ENCODE peak calls at places on chromosomes 2 and 18, in eight cellular contexts. F is Peyer's patch, T is upper lobe of left lung, D is SJSA1, M is left ventricle myocardium inferior, U is MM.1S, I is K562, N is colonic mucosa. V is an unnamed sample. For H3K4me1, the result is how much of the 10 kb centered on the place peaks cover.

GRCh38 chr2:86223098-86223681 is 23.9 kb downstream of the MRPL35 start:
- DNase-seq in F (no peak), T (no peak), D (no peak), M (peak), U (no peak), I (no peak), N (peak), V (peak)

GRCh38 chr2:62456721-62457539 is 49.1 kb downstream of the TMEM17 start:
- DNase-seq in F (peak), T (peak), D (peak), M (peak), U (peak), I (peak), N (peak), V (peak)

GRCh38 chr2:18506883-18507519 is 53.5 kb downstream of the RDH14 start:
- DNase-seq in F (no peak), T (no peak), D (no peak), M (no peak), U (no peak), I (no peak), N (no peak), V (no peak)

GRCh38 chr2:74206180-74206688 is 7.8 kb downstream of the MTHFD2 start:
- DNase-seq in F (peak), T (peak), D (no peak), M (no peak), U (peak), I (peak), N (no peak), V (peak)

GRCh38 chr18:49139726-49140125 is 189.0 kb upstream of the SMAD7 start:
- DNase-seq in F (no peak), T (no peak), D (no peak), M (no peak), U (no peak), I (no peak), N (no peak), V (no peak)

GRCh38 chr2:168130302-168130701 is 117.1 kb downstream of the STK39 start:
- DNase-seq in F (no peak), T (no peak), D (no peak), M (no peak), U (no peak), I (no peak), N (no peak), V (no peak)

GRCh38 chr2:161049571-161049970 is 110.7 kb upstream of the TANK start:
- DNase-seq in F (no peak), T (no peak), D (no peak), M (no peak), U (no peak), I (no peak), N (no peak), V (no peak)

GRCh38 chr2:18834341-18834740 is 245.0 kb upstream of the NT5C1B start:
- DNase-seq in F (no peak), T (no peak), D (no peak), M (no peak), U (no peak), I (no peak), N (no peak), V (no peak)

GRCh38 chr2:229176136-229176535 is 95.0 kb downstream of the PID1 start:
- DNase-seq in F (no peak), T (no peak), D (no peak), M (no peak), U (no peak), I (no peak), N (no peak), V (no peak)

GRCh38 chr2:27262379-27263286 is at the start of gene SLC30A3:
- DNase-seq in F (peak), T (peak), D (no peak), M (peak), U (peak), I (peak), N (peak), V (peak)

GRCh38 chr2:102055346-102055975 is 63.7 kb downstream of the IL1R2 start:
- DNase-seq in F (no peak), T (no peak), D (no peak), M (no peak), U (no peak), I (no peak), N (peak), V (no peak)

DNA sequence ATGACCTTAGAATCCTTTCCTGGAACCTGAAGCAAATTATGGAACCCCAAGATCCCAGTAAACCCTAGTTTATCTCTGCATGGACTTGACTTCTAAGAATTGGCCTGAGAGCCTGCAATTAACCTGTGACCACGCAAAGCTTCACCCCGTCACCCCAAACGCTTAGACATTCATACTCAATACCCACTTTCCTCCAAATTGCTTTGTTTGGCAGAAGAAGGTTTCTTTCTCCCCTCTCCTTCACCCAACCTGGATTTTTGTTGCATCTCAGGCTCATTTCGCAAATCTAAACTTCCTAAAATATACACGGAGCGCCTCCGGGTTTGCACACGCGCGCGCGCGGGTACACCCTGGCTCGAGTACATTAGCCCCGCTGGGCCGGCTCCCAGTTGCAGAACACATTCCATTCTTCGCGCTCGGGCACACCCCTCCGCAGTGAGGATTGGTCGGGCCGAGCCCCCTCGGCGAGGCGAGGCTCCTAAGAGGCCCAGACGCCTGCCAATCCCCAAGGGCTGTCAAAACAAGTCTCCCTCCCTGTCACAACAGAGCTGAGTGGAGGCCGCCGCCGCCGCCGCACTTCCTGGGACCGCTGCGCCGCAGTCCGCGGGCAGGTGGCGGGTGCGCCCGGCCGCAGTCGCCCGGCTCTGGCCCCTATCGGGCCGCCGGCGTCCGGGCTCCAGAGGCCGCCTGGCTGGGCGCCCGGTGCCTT is at the start of gene PLCL1:
- DNase-seq in F (peak), T (peak), D (peak), M (peak), U (peak), I (peak), N (peak), V (peak)
- H3K27ac ChIP-seq in F (peak), T (peak), D (no peak), M (peak), U (no peak), I (peak), N (no peak), V (no peak)

GRCh38 chr2:20638646-20639430 is 12.1 kb downstream of the HS1BP3 start:
- DNase-seq in F (no peak), T (no peak), D (no peak), M (peak), U (no peak), I (no peak), N (no peak), V (no peak)
- H3K4me1 ChIP-seq in F (under half), T (under half), D (under half), M (half or more), U (under half), I (under half), N (under half), V (under half)

DNA sequence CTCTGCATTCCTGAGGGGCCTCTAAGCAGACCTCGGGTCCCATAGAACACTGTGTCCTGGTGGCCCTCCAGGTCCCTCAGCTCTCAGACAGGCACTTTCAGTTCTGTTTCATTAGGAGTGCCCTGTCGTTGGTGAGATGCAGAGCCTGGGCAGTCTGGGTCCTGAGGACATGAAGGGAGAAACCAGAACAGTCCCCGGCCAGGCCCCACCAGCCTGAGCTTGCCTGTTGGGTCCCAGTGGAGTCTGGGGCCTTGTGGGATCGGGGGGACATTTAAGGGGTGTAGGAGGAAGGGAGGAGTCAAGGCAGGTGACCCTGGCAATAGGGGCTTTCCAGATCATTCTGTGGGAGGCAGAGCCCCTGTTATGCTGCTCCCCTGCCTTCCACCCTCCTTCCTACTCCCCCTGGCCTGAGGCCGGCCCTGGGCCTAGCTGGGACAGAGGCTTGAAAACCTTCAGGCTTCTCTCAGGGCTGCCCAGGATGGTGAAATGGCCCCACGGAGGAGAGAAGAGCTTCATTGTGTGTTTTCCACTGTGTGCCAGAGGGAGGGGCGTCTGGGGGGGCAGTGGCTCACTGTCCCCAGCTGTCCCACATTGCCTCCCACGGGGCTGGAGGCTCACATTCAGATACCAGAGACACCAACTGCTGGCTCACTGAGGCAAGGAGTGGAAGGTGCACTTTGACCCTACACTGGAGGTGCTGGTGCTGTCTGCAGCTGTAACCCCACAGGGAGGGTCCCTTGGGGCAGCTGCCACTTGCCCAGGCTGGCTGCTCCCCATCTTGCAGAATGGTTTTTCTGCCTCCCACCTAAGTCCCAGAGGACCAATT is 26.6 kb upstream of the CATIP start:
- DNase-seq in F (no peak), T (peak), D (no peak), M (no peak), U (no peak), I (no peak), N (no peak), V (no peak)
- H3K27ac ChIP-seq in F (no peak), T (peak), D (no peak), M (no peak), U (no peak), I (peak), N (no peak), V (no peak)

GRCh38 chr18:45285251-45285650 is 330.0 kb upstream of the SLC14A2 start:
- DNase-seq in F (no peak), T (no peak), D (no peak), M (no peak), U (no peak), I (no peak), N (no peak), V (no peak)
- H3K4me1 ChIP-seq in F (under half), T (under half), D (under half), M (under half), U (under half), I (under half), N (under half), V (under half)

GRCh38 chr2:44531289-44531688 is 169.5 kb downstream of the CAMKMT start:
- DNase-seq in F (no peak), T (no peak), D (no peak), M (no peak), U (no peak), I (no peak), N (no peak), V (no peak)
- H3K27ac ChIP-seq in F (no peak), T (no peak), D (no peak), M (no peak), U (no peak), I (no peak), N (no peak), V (no peak)

GRCh38 chr2:55885944-55886281 is 37.7 kb downstream of the EFEMP1 start:
- DNase-seq in F (no peak), T (no peak), D (no peak), M (no peak), U (no peak), I (no peak), N (no peak), V (no peak)

GRCh38 chr2:55885129-55885943 is 38.2 kb downstream of the EFEMP1 start:
- DNase-seq in F (no peak), T (no peak), D (peak), M (no peak), U (no peak), I (no peak), N (no peak), V (no peak)

GRCh38 chr2:55883829-55884228 is 39.8 kb downstream of the EFEMP1 start:
- DNase-seq in F (no peak), T (no peak), D (no peak), M (no peak), U (no peak), I (no peak), N (no peak), V (no peak)

GRCh38 chr2:55880416-55881143 is 43.0 kb downstream of the EFEMP1 start:
- DNase-seq in F (no peak), T (no peak), D (no peak), M (no peak), U (no peak), I (no peak), N (no peak), V (no peak)

DNA sequence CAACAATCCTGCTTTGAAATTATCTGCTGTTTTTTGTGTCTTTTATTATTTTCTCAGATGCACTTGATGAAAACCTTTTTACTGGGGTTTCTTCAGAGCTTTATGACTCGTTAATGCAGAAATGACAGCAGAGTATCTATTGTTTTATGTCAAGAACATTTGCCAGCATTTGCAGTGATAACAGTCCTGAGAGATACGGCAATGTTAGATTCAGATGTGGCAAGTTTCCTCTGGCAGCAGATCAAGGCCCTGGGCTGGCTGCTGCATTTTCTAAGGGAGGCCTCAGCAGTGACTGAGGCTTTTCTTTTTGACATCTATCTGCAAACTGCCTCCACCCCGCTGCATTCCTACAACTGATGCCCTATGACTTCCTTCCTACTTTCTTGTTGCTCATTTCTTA is 40.2 kb downstream of the EFEMP1 start:
- DNase-seq in F (no peak), T (no peak), D (no peak), M (peak), U (no peak), I (no peak), N (no peak), V (no peak)
- H3K4me1 ChIP-seq in F (under half), T (under half), D (under half), M (half or more), U (under half), I (under half), N (under half), V (under half)

DNA sequence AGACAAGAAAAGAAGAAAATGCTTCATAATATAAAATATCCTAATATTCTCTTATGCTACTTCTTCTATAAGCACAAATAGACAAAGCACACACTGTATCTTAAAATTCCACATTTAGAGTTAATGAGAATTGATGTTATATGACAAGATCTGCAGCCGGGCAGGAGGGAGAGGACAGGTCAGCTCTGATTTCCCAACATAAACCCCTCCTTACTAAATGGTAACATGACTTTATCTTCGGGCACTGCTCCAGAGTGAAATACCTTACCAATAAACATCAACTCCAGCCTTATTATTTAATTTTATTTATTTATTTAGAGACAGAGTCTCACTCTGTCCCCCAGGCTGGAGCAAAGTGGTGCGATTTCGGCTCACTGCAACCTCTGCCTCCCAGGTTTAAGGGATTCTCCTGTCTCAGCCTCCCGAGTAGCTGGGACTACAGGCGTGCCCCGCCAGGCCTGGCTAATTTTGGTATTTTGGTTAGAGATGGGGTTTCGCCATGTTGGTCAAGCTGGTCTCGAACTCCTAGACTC is 1.8 kb downstream of the CYB5A start:
- DNase-seq in F (no peak), T (no peak), D (no peak), M (no peak), U (no peak), I (no peak), N (no peak), V (no peak)
- H3K27ac ChIP-seq in F (peak), T (peak), D (peak), M (peak), U (no peak), I (no peak), N (no peak), V (no peak)

GRCh38 chr2:200966770-200967169 is 3.3 kb upstream of the ORC2 start:
- DNase-seq in F (no peak), T (no peak), D (no peak), M (no peak), U (no peak), I (peak), N (no peak), V (no peak)

GRCh38 chr2:200968162-200968561 is 4.7 kb upstream of the ORC2 start:
- DNase-seq in F (peak), T (no peak), D (no peak), M (no peak), U (no peak), I (no peak), N (peak), V (no peak)

GRCh38 chr2:200963129-200963917 is at the start of gene ORC2:
- DNase-seq in F (peak), T (peak), D (peak), M (peak), U (peak), I (peak), N (peak), V (peak)

GRCh38 chr2:200962821-200963128 is 685 bp downstream of the ORC2 start:
- DNase-seq in F (no peak), T (peak), D (no peak), M (no peak), U (no peak), I (peak), N (no peak), V (no peak)

GRCh38 chr2:200964498-200964897 is 1.0 kb upstream of the ORC2 start:
- DNase-seq in F (no peak), T (no peak), D (no peak), M (no peak), U (no peak), I (no peak), N (no peak), V (no peak)
- H3K4me1 ChIP-seq in F (under half), T (under half), D (under half), M (half or more), U (under half), I (under half), N (under half), V (under half)

GRCh38 chr2:197504000-197504399 is 3.8 kb downstream of the HSPE1 start:
- DNase-seq in F (no peak), T (no peak), D (no peak), M (no peak), U (no peak), I (no peak), N (no peak), V (no peak)

GRCh38 chr2:197500503-197501179 is 462 bp downstream of the HSPE1 start:
- DNase-seq in F (no peak), T (no peak), D (no peak), M (no peak), U (peak), I (no peak), N (no peak), V (no peak)

GRCh38 chr2:197502201-197502600 is 2.0 kb downstream of the HSPE1 start:
- DNase-seq in F (no peak), T (no peak), D (no peak), M (no peak), U (no peak), I (no peak), N (no peak), V (no peak)

GRCh38 chr2:197504512-197504911 is 4.3 kb downstream of the HSPE1 start:
- DNase-seq in F (no peak), T (no peak), D (no peak), M (no peak), U (no peak), I (no peak), N (no peak), V (no peak)

GRCh38 chr2:197502685-197503084 is 2.5 kb downstream of the HSPE1 start:
- DNase-seq in F (no peak), T (no peak), D (no peak), M (no peak), U (no peak), I (no peak), N (no peak), V (no peak)
- H3K27ac ChIP-seq in F (no peak), T (no peak), D (no peak), M (peak), U (no peak), I (no peak), N (peak), V (no peak)

GRCh38 chr2:72146357-72147302 is 1.0 kb downstream of the CYP26B1 start:
- DNase-seq in F (peak), T (no peak), D (peak), M (peak), U (no peak), I (no peak), N (no peak), V (peak)
- H3K4me1 ChIP-seq in F (under half), T (half or more), D (under half), M (half or more), U (under half), I (under half), N (under half), V (under half)

V was measured in endodermal cell.